ENCODE peak calls at places on chromosomes 2 and 18, in ten cellular contexts. X is cardiac fibroblast, B is B cell, E is uterus, V is sigmoid colon, P is left lung, Z is glutamatergic neuron, G is transverse colon, F is endothelial cell, Q is HFF-Myc. K is an unnamed sample.
A peak's percentile ranks its signal among the peaks of the same experiment; 100 is the strongest.

GRCh38 chr2:233210843-233211600 is 40.5 kb upstream of the ATG16L1 start:
- DNase-seq in E (peak; percentile 75), P (peak; percentile 85), B (no peak), F (no peak), Q (peak; percentile 82), Z (no peak), X (peak; percentile 95), V (peak; percentile 88), G (peak; percentile 63), K (peak; percentile 90)

GRCh38 chr18:72935744-72936143 is 68.0 kb upstream of the NETO1 start:
- DNase-seq in F (no peak), Q (no peak), E (no peak), B (no peak), V (no peak), Z (no peak), X (no peak), G (no peak), P (no peak), K (no peak)

GRCh38 chr2:9744256-9745004 is 98.8 kb upstream of the TAF1B start:
- DNase-seq in V (no peak), B (peak; percentile 34), F (no peak), X (no peak), G (peak; percentile 84), Z (no peak), P (no peak), Q (peak; percentile 45), E (no peak), K (peak; percentile 9)

GRCh38 chr2:25301453-25302352 is 40.0 kb downstream of the DNMT3A start:
- DNase-seq in E (no peak), X (peak; percentile 48), G (peak; percentile 34), Z (no peak), V (no peak), F (no peak), Q (peak; percentile 55), B (peak; percentile 87), P (no peak), K (no peak)

GRCh38 chr2:53127061-53127650 is 640.4 kb upstream of the CHAC2 start:
- DNase-seq in G (peak; percentile 56), X (peak; percentile 12), F (no peak), E (no peak), Z (no peak), B (no peak), P (no peak), Q (no peak), V (no peak), K (peak; percentile 25)

GRCh38 chr2:133197156-133197555 is 371.1 kb downstream of the NCKAP5 start:
- DNase-seq in X (no peak), Z (no peak), Q (no peak), V (no peak), P (no peak), G (no peak), B (no peak), E (no peak), F (no peak), K (no peak)

GRCh38 chr2:18814387-18814786 is 225.0 kb upstream of the NT5C1B start:
- DNase-seq in E (no peak), Z (no peak), X (peak; percentile 61), G (no peak), F (no peak), V (no peak), Q (peak; percentile 43), B (no peak), P (no peak), K (no peak)

GRCh38 chr18:13216732-13217465 is 1.7 kb upstream of the LDLRAD4 start:
- DNase-seq in F (peak; percentile 68), G (peak; percentile 53), V (peak; percentile 75), P (no peak), E (peak; percentile 61), B (no peak), Q (no peak), X (no peak), Z (peak; percentile 65), K (peak; percentile 23)

GRCh38 chr18:12287684-12288405 is 20.2 kb upstream of the TUBB6 start:
- DNase-seq in P (peak; percentile 84), E (peak; percentile 85), Q (no peak), X (peak; percentile 81), B (no peak), F (no peak), V (peak; percentile 93), Z (peak; percentile 41), G (peak; percentile 81), K (peak; percentile 77)

GRCh38 chr2:179612108-179612507 is 249.3 kb downstream of the ZNF385B start:
- DNase-seq in V (no peak), B (no peak), E (no peak), P (no peak), G (no peak), Q (no peak), F (no peak), X (peak; percentile 8), Z (no peak), K (no peak)

GRCh38 chr2:88697361-88698026 is 6.0 kb downstream of the RPIA start:
- DNase-seq in E (no peak), B (no peak), Z (no peak), G (no peak), X (no peak), V (no peak), F (no peak), Q (no peak), P (no peak), K (no peak)

GRCh38 chr2:162106146-162106551 is 32.1 kb upstream of the DPP4 start:
- DNase-seq in G (no peak), Z (no peak), V (no peak), X (peak; percentile 80), B (no peak), E (no peak), Q (no peak), P (no peak), F (no peak), K (no peak)

GRCh38 chr2:53403836-53404413 is 363.7 kb upstream of the CHAC2 start:
- DNase-seq in E (no peak), Q (no peak), B (no peak), G (no peak), P (no peak), Z (no peak), F (no peak), X (peak; percentile 11), V (no peak), K (peak; percentile 30)

GRCh38 chr2:217685255-217685605 is 317.6 kb downstream of the TNS1 start:
- DNase-seq in Z (peak; percentile 18), Q (no peak), P (peak; percentile 63), V (peak; percentile 77), F (no peak), G (peak; percentile 29), E (peak; percentile 62), B (no peak), X (peak; percentile 83), K (peak; percentile 85)

GRCh38 chr18:55875330-55875933 is 287.4 kb upstream of the TCF4 start:
- DNase-seq in X (no peak), P (no peak), V (no peak), Z (no peak), F (no peak), B (no peak), E (no peak), Q (no peak), G (no peak), K (no peak)

GRCh38 chr2:40032650-40033319 is 253.7 kb upstream of the THUMPD2 start:
- DNase-seq in V (no peak), G (no peak), P (no peak), F (no peak), B (no peak), Q (no peak), E (no peak), Z (no peak), X (peak; percentile 28), K (no peak)

GRCh38 chr2:216643986-216644662 is 10.9 kb downstream of the IGFBP2 start:
- DNase-seq in F (no peak), Q (no peak), G (no peak), X (peak; percentile 87), Z (no peak), P (no peak), V (no peak), B (no peak), E (no peak), K (peak; percentile 14)

GRCh38 chr2:119028327-119029174 is 86.6 kb downstream of the MARCO start:
- DNase-seq in F (peak; percentile 54), X (peak; percentile 45), G (peak; percentile 18), P (no peak), E (no peak), Z (peak; percentile 47), V (no peak), B (no peak), Q (no peak), K (peak; percentile 75)
- TF ChIP-seq CTCF in F (peak; percentile 61), X (peak; percentile 57), G (no peak), P (peak; percentile 31), E (no peak), Z (peak; percentile 49), V (no peak), B (no peak), Q (peak; percentile 68), K (peak; percentile 74)

GRCh38 chr2:12448846-12449480 is 267.8 kb upstream of the TRIB2 start:
- DNase-seq in Z (no peak), X (no peak), E (no peak), Q (peak; percentile 30), B (no peak), P (no peak), G (no peak), V (no peak), F (no peak), K (no peak)
- TF ChIP-seq CTCF in Z (no peak), X (no peak), E (no peak), Q (no peak), B (no peak), P (no peak), G (no peak), V (no peak), F (no peak), K (no peak)

DNA sequence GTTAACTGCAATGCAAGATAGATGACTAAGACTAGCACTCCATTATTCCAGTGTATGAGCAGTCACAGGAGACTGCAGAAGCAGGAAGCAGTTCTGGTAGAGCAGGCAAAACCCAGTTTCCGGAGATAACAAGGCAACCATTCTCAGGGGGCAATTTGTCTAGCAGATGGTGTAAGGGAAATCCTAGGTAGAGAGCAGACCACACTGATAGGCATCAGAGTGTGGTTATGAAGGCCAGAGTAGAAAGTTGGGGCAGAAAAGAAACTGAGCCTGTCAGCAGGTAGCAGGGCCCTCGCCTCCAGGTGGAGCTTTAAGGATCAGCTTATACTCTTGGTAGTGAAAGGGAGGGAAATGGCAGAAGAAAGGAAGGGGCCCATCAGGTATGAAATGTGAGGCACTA is 164.4 kb downstream of the PDE11A start:
- DNase-seq in Q (no peak), X (no peak), V (no peak), B (no peak), E (no peak), F (no peak), G (no peak), P (no peak), Z (no peak), K (no peak)
- TF ChIP-seq CTCF in Q (no peak), X (no peak), V (no peak), B (no peak), E (no peak), F (no peak), G (no peak), P (no peak), Z (no peak), K (no peak)

DNA sequence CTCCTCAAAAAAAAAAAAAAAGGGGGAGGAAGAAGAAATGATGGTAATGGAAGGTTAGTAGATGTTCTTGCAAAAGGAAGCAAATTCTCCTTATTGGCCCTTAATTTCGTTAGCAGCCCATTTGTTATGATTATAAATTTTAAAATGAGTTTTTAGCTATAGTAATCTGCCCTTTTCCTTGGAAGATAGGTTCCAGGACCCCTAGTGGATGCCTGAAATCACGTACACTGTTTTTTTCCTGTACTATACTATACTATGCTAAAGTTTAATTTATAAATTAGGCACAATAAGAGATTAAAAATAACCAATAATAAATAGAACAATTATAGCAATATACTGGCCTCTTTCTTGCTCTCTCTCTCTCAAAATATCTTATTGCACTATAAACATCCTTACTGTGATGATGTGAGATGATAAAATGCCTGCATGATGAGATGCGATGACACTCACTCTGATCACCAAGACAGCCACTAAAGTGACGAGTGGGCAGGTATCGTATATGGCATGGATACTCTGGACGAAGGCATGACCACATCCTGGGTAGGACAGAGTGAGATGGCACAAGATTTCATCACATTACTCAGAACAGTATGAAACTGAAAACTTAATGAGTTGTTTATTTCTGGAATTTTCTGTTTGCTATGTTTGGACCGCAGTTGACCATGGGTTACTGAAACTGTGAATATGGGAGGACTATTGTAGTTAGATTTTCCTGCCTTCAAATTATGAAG is 87.2 kb downstream of the KCTD18 start:
- DNase-seq in X (no peak), G (no peak), F (no peak), V (no peak), P (no peak), E (no peak), B (no peak), Q (no peak), Z (no peak), K (no peak)
- TF ChIP-seq CTCF in X (peak; percentile 18), G (no peak), F (no peak), V (no peak), P (no peak), E (no peak), B (no peak), Q (no peak), Z (no peak), K (no peak)